ENCODE peak calls at places on chromosomes 5 and 9, in six cellular contexts. One of them, this sample, is unnamed.

GRCh38 chr5:169272111-169272510 is 28.8 kb downstream of the SLIT3 start:
- DNase-seq in C1 segment of cervical spinal cord: no peak
- DNase-seq in stimulated activated CD4-positive, alpha-beta T cell treated with anti-CD3 and anti-CD28 coated beads, Interleukin-12 subunit alpha, Interleukin-12 subunit beta, amount 100 ng/mL, for 4 hours: no peak
- DNase-seq in neural crest cell: no peak
- DNase-seq in OCI-LY7: no peak
- DNase-seq in NCI-H1105: no peak
- DNase-seq in this sample: no peak

GRCh38 chr5:41817625-41818301 is 52.5 kb downstream of the OXCT1 start:
- DNase-seq in NCI-H1105: no peak
- DNase-seq in neural crest cell: no peak
- DNase-seq in stimulated activated CD4-positive, alpha-beta T cell treated with anti-CD3 and anti-CD28 coated beads, Interleukin-12 subunit alpha, Interleukin-12 subunit beta, amount 100 ng/mL, for 4 hours: no peak
- DNase-seq in C1 segment of cervical spinal cord: no peak
- DNase-seq in OCI-LY7: no peak
- DNase-seq in this sample: no peak

GRCh38 chr5:447501-447900 is 4.5 kb downstream of the EXOC3 start:
- DNase-seq in NCI-H1105: no peak
- DNase-seq in C1 segment of cervical spinal cord: no peak
- DNase-seq in stimulated activated CD4-positive, alpha-beta T cell treated with anti-CD3 and anti-CD28 coated beads, Interleukin-12 subunit alpha, Interleukin-12 subunit beta, amount 100 ng/mL, for 4 hours: no peak
- DNase-seq in neural crest cell: no peak
- DNase-seq in OCI-LY7: no peak
- DNase-seq in this sample: no peak

GRCh38 chr5:72379936-72380335 is 59.8 kb downstream of the PTCD2 start:
- DNase-seq in stimulated activated CD4-positive, alpha-beta T cell treated with anti-CD3 and anti-CD28 coated beads, Interleukin-12 subunit alpha, Interleukin-12 subunit beta, amount 100 ng/mL, for 4 hours: no peak
- DNase-seq in neural crest cell: no peak
- DNase-seq in OCI-LY7: no peak
- DNase-seq in NCI-H1105: no peak
- DNase-seq in C1 segment of cervical spinal cord: no peak
- DNase-seq in this sample: no peak

GRCh38 chr5:36414869-36415282 is 113.2 kb upstream of the RANBP3L start:
- DNase-seq in C1 segment of cervical spinal cord: no peak
- DNase-seq in neural crest cell: no peak
- DNase-seq in OCI-LY7: peak; percentile 45
- DNase-seq in NCI-H1105: peak; percentile 26
- DNase-seq in stimulated activated CD4-positive, alpha-beta T cell treated with anti-CD3 and anti-CD28 coated beads, Interleukin-12 subunit alpha, Interleukin-12 subunit beta, amount 100 ng/mL, for 4 hours: no peak
- DNase-seq in this sample: no peak

GRCh38 chr5:44546283-44546682 is 157.1 kb upstream of the FGF10 start:
- DNase-seq in stimulated activated CD4-positive, alpha-beta T cell treated with anti-CD3 and anti-CD28 coated beads, Interleukin-12 subunit alpha, Interleukin-12 subunit beta, amount 100 ng/mL, for 4 hours: no peak
- DNase-seq in OCI-LY7: no peak
- DNase-seq in neural crest cell: no peak
- DNase-seq in NCI-H1105: no peak
- DNase-seq in C1 segment of cervical spinal cord: no peak
- DNase-seq in this sample: no peak

GRCh38 chr5:139065296-139065695 is 132.9 kb downstream of the SIL1 start:
- DNase-seq in stimulated activated CD4-positive, alpha-beta T cell treated with anti-CD3 and anti-CD28 coated beads, Interleukin-12 subunit alpha, Interleukin-12 subunit beta, amount 100 ng/mL, for 4 hours: no peak
- DNase-seq in OCI-LY7: no peak
- DNase-seq in C1 segment of cervical spinal cord: no peak
- DNase-seq in neural crest cell: no peak
- DNase-seq in NCI-H1105: no peak
- DNase-seq in this sample: no peak

GRCh38 chr9:114908104-114908621 is 22.2 kb downstream of the TNFSF8 start:
- DNase-seq in neural crest cell: no peak
- DNase-seq in C1 segment of cervical spinal cord: no peak
- DNase-seq in OCI-LY7: no peak
- DNase-seq in NCI-H1105: peak; percentile 96
- DNase-seq in stimulated activated CD4-positive, alpha-beta T cell treated with anti-CD3 and anti-CD28 coated beads, Interleukin-12 subunit alpha, Interleukin-12 subunit beta, amount 100 ng/mL, for 4 hours: no peak
- DNase-seq in this sample: no peak

GRCh38 chr9:96242829-96243228 is 59.1 kb downstream of the HSD17B3 start:
- DNase-seq in NCI-H1105: no peak
- DNase-seq in stimulated activated CD4-positive, alpha-beta T cell treated with anti-CD3 and anti-CD28 coated beads, Interleukin-12 subunit alpha, Interleukin-12 subunit beta, amount 100 ng/mL, for 4 hours: no peak
- DNase-seq in OCI-LY7: no peak
- DNase-seq in neural crest cell: no peak
- DNase-seq in C1 segment of cervical spinal cord: peak; percentile 7
- DNase-seq in this sample: no peak

GRCh38 chr9:136546697-136547481 is 1.0 kb upstream of the NOTCH1 start:
- DNase-seq in OCI-LY7: peak; percentile 60
- DNase-seq in C1 segment of cervical spinal cord: peak; percentile 75
- DNase-seq in stimulated activated CD4-positive, alpha-beta T cell treated with anti-CD3 and anti-CD28 coated beads, Interleukin-12 subunit alpha, Interleukin-12 subunit beta, amount 100 ng/mL, for 4 hours: peak; percentile 54
- DNase-seq in NCI-H1105: peak; percentile 16
- DNase-seq in neural crest cell: no peak
- DNase-seq in this sample: no peak

GRCh38 chr5:59264641-59265245 is 628.8 kb downstream of the PDE4D start:
- DNase-seq in OCI-LY7: no peak
- DNase-seq in NCI-H1105: no peak
- DNase-seq in neural crest cell: no peak
- DNase-seq in stimulated activated CD4-positive, alpha-beta T cell treated with anti-CD3 and anti-CD28 coated beads, Interleukin-12 subunit alpha, Interleukin-12 subunit beta, amount 100 ng/mL, for 4 hours: no peak
- DNase-seq in C1 segment of cervical spinal cord: no peak
- DNase-seq in this sample: no peak

GRCh38 chr9:35658894-35659220 is 765 bp downstream of the CCDC107 start:
- DNase-seq in neural crest cell: no peak
- DNase-seq in C1 segment of cervical spinal cord: no peak
- DNase-seq in stimulated activated CD4-positive, alpha-beta T cell treated with anti-CD3 and anti-CD28 coated beads, Interleukin-12 subunit alpha, Interleukin-12 subunit beta, amount 100 ng/mL, for 4 hours: no peak
- DNase-seq in NCI-H1105: peak; percentile 20
- DNase-seq in OCI-LY7: no peak
- DNase-seq in this sample: no peak

GRCh38 chr5:95923918-95924559 is 37.6 kb downstream of the ELL2 start:
- DNase-seq in NCI-H1105: no peak
- DNase-seq in stimulated activated CD4-positive, alpha-beta T cell treated with anti-CD3 and anti-CD28 coated beads, Interleukin-12 subunit alpha, Interleukin-12 subunit beta, amount 100 ng/mL, for 4 hours: no peak
- DNase-seq in C1 segment of cervical spinal cord: no peak
- DNase-seq in neural crest cell: no peak
- DNase-seq in OCI-LY7: peak; percentile 3
- DNase-seq in this sample: no peak

GRCh38 chr9:17600962-17601593 is 22.2 kb downstream of the SH3GL2 start:
- DNase-seq in stimulated activated CD4-positive, alpha-beta T cell treated with anti-CD3 and anti-CD28 coated beads, Interleukin-12 subunit alpha, Interleukin-12 subunit beta, amount 100 ng/mL, for 4 hours: no peak
- DNase-seq in neural crest cell: no peak
- DNase-seq in OCI-LY7: no peak
- DNase-seq in NCI-H1105: no peak
- DNase-seq in C1 segment of cervical spinal cord: no peak
- DNase-seq in this sample: no peak

GRCh38 chr5:159972538-159973362 is 36.2 kb upstream of the TTC1 start:
- DNase-seq in stimulated activated CD4-positive, alpha-beta T cell treated with anti-CD3 and anti-CD28 coated beads, Interleukin-12 subunit alpha, Interleukin-12 subunit beta, amount 100 ng/mL, for 4 hours: no peak
- DNase-seq in C1 segment of cervical spinal cord: no peak
- DNase-seq in NCI-H1105: no peak
- DNase-seq in OCI-LY7: no peak
- DNase-seq in neural crest cell: no peak
- DNase-seq in this sample: no peak

GRCh38 chr9:105254226-105254625 is 9.8 kb downstream of the SLC44A1 start:
- DNase-seq in neural crest cell: no peak
- DNase-seq in stimulated activated CD4-positive, alpha-beta T cell treated with anti-CD3 and anti-CD28 coated beads, Interleukin-12 subunit alpha, Interleukin-12 subunit beta, amount 100 ng/mL, for 4 hours: no peak
- DNase-seq in NCI-H1105: no peak
- DNase-seq in OCI-LY7: no peak
- DNase-seq in C1 segment of cervical spinal cord: no peak
- DNase-seq in this sample: no peak

GRCh38 chr5:81558188-81558587 is 164.3 kb upstream of the ACOT12 start:
- DNase-seq in NCI-H1105: no peak
- DNase-seq in neural crest cell: no peak
- DNase-seq in OCI-LY7: no peak
- DNase-seq in stimulated activated CD4-positive, alpha-beta T cell treated with anti-CD3 and anti-CD28 coated beads, Interleukin-12 subunit alpha, Interleukin-12 subunit beta, amount 100 ng/mL, for 4 hours: no peak
- DNase-seq in C1 segment of cervical spinal cord: no peak
- DNase-seq in this sample: no peak

GRCh38 chr5:125215593-125215992 is 469.2 kb upstream of the ZNF608 start:
- DNase-seq in stimulated activated CD4-positive, alpha-beta T cell treated with anti-CD3 and anti-CD28 coated beads, Interleukin-12 subunit alpha, Interleukin-12 subunit beta, amount 100 ng/mL, for 4 hours: no peak
- DNase-seq in NCI-H1105: no peak
- DNase-seq in C1 segment of cervical spinal cord: no peak
- DNase-seq in OCI-LY7: no peak
- DNase-seq in neural crest cell: no peak
- DNase-seq in this sample: no peak

GRCh38 chr5:60698316-60698715 is 1.6 kb downstream of the DEPDC1B start:
- DNase-seq in NCI-H1105: no peak
- DNase-seq in neural crest cell: no peak
- DNase-seq in stimulated activated CD4-positive, alpha-beta T cell treated with anti-CD3 and anti-CD28 coated beads, Interleukin-12 subunit alpha, Interleukin-12 subunit beta, amount 100 ng/mL, for 4 hours: no peak
- DNase-seq in C1 segment of cervical spinal cord: no peak
- DNase-seq in OCI-LY7: no peak
- DNase-seq in this sample: no peak

GRCh38 chr5:171648279-171648774 is 137.3 kb upstream of the SMIM23 start:
- DNase-seq in C1 segment of cervical spinal cord: no peak
- DNase-seq in NCI-H1105: no peak
- DNase-seq in neural crest cell: no peak
- DNase-seq in stimulated activated CD4-positive, alpha-beta T cell treated with anti-CD3 and anti-CD28 coated beads, Interleukin-12 subunit alpha, Interleukin-12 subunit beta, amount 100 ng/mL, for 4 hours: no peak
- DNase-seq in OCI-LY7: no peak
- DNase-seq in this sample: no peak

GRCh38 chr9:69293186-69293585 is 31.8 kb upstream of the ENTREP1 start:
- DNase-seq in NCI-H1105: no peak
- DNase-seq in OCI-LY7: no peak
- DNase-seq in neural crest cell: no peak
- DNase-seq in stimulated activated CD4-positive, alpha-beta T cell treated with anti-CD3 and anti-CD28 coated beads, Interleukin-12 subunit alpha, Interleukin-12 subunit beta, amount 100 ng/mL, for 4 hours: no peak
- DNase-seq in C1 segment of cervical spinal cord: no peak
- DNase-seq in this sample: no peak

GRCh38 chr9:132857031-132857430 is 21.1 kb downstream of the AK8 start:
- DNase-seq in stimulated activated CD4-positive, alpha-beta T cell treated with anti-CD3 and anti-CD28 coated beads, Interleukin-12 subunit alpha, Interleukin-12 subunit beta, amount 100 ng/mL, for 4 hours: no peak
- DNase-seq in NCI-H1105: no peak
- DNase-seq in OCI-LY7: no peak
- DNase-seq in C1 segment of cervical spinal cord: no peak
- DNase-seq in neural crest cell: no peak
- DNase-seq in this sample: no peak